ENCODE peak calls at places on chromosomes 13 and 19, in seven cellular contexts. One of them, this sample, is unnamed.

GRCh38 chr19:13098291-13099072 is 4.2 kb downstream of the LYL1 start:
- DNase-seq in breast epithelium: no peak
- DNase-seq in upper lobe of right lung: no peak
- DNase-seq in coronary artery: no peak
- DNase-seq in glutamatergic neuron: no peak
- DNase-seq in nephron progenitor cell: no peak
- DNase-seq in GM23338: peak
- DNase-seq in this sample: no peak

GRCh38 chr19:46821512-46822359 is 28.9 kb downstream of the AP2S1 start:
- DNase-seq in breast epithelium: no peak
- DNase-seq in upper lobe of right lung: peak
- DNase-seq in coronary artery: no peak
- DNase-seq in glutamatergic neuron: no peak
- DNase-seq in nephron progenitor cell: no peak
- DNase-seq in GM23338: no peak
- DNase-seq in this sample: no peak

GRCh38 chr19:38933544-38933943 is 2.8 kb downstream of the MRPS12 start:
- DNase-seq in breast epithelium: no peak
- DNase-seq in upper lobe of right lung: no peak
- DNase-seq in coronary artery: no peak
- DNase-seq in glutamatergic neuron: no peak
- DNase-seq in nephron progenitor cell: no peak
- DNase-seq in GM23338: no peak
- DNase-seq in this sample: no peak

GRCh38 chr19:43595605-43595998 is 332 bp downstream of the IRGQ start:
- DNase-seq in breast epithelium: no peak
- DNase-seq in upper lobe of right lung: no peak
- DNase-seq in coronary artery: no peak
- DNase-seq in glutamatergic neuron: no peak
- DNase-seq in nephron progenitor cell: no peak
- DNase-seq in GM23338: no peak
- DNase-seq in this sample: no peak

GRCh38 chr13:46738055-46738454 is 58.9 kb downstream of the ESD start:
- DNase-seq in breast epithelium: no peak
- DNase-seq in upper lobe of right lung: no peak
- DNase-seq in coronary artery: no peak
- DNase-seq in glutamatergic neuron: no peak
- DNase-seq in nephron progenitor cell: no peak
- DNase-seq in GM23338: no peak
- DNase-seq in this sample: no peak

GRCh38 chr19:1774999-1775772 is 21.9 kb downstream of the ONECUT3 start:
- DNase-seq in breast epithelium: no peak
- DNase-seq in upper lobe of right lung: no peak
- DNase-seq in coronary artery: no peak
- DNase-seq in glutamatergic neuron: peak
- DNase-seq in nephron progenitor cell: no peak
- DNase-seq in GM23338: peak
- DNase-seq in this sample: no peak

GRCh38 chr13:46679369-46680180 is 117.4 kb downstream of the ESD start:
- DNase-seq in breast epithelium: no peak
- DNase-seq in upper lobe of right lung: no peak
- DNase-seq in coronary artery: no peak
- DNase-seq in glutamatergic neuron: no peak
- DNase-seq in nephron progenitor cell: no peak
- DNase-seq in GM23338: no peak
- DNase-seq in this sample: no peak

GRCh38 chr13:85386424-85386823 is 412.8 kb downstream of the SLITRK6 start:
- DNase-seq in breast epithelium: no peak
- DNase-seq in upper lobe of right lung: no peak
- DNase-seq in coronary artery: no peak
- DNase-seq in glutamatergic neuron: no peak
- DNase-seq in nephron progenitor cell: no peak
- DNase-seq in GM23338: no peak
- DNase-seq in this sample: no peak

GRCh38 chr19:48967346-48968178 is 2.5 kb downstream of the FTL start:
- DNase-seq in breast epithelium: no peak
- DNase-seq in upper lobe of right lung: peak
- DNase-seq in coronary artery: no peak
- DNase-seq in glutamatergic neuron: no peak
- DNase-seq in nephron progenitor cell: no peak
- DNase-seq in GM23338: no peak
- DNase-seq in this sample: no peak

GRCh38 chr13:84296386-84296785 is 414.1 kb upstream of the SLITRK1 start:
- DNase-seq in breast epithelium: no peak
- DNase-seq in upper lobe of right lung: no peak
- DNase-seq in coronary artery: no peak
- DNase-seq in glutamatergic neuron: no peak
- DNase-seq in nephron progenitor cell: no peak
- DNase-seq in GM23338: peak
- DNase-seq in this sample: no peak

GRCh38 chr13:71602327-71602726 is 264.7 kb downstream of the DACH1 start:
- DNase-seq in breast epithelium: no peak
- DNase-seq in upper lobe of right lung: no peak
- DNase-seq in coronary artery: no peak
- DNase-seq in glutamatergic neuron: no peak
- DNase-seq in nephron progenitor cell: no peak
- DNase-seq in GM23338: no peak
- DNase-seq in this sample: no peak

GRCh38 chr13:112962396-112962795 is 6.6 kb upstream of the MCF2L start:
- DNase-seq in breast epithelium: peak
- DNase-seq in upper lobe of right lung: no peak
- DNase-seq in coronary artery: no peak
- DNase-seq in glutamatergic neuron: no peak
- DNase-seq in nephron progenitor cell: no peak
- DNase-seq in GM23338: no peak
- DNase-seq in this sample: no peak

GRCh38 chr19:14957464-14957863 is 16.2 kb downstream of the OR7C2 start:
- DNase-seq in breast epithelium: no peak
- DNase-seq in upper lobe of right lung: no peak
- DNase-seq in coronary artery: peak
- DNase-seq in glutamatergic neuron: no peak
- DNase-seq in nephron progenitor cell: no peak
- DNase-seq in GM23338: no peak
- DNase-seq in this sample: no peak

GRCh38 chr13:44974056-44974798 is 15.0 kb downstream of the NUFIP1 start:
- DNase-seq in breast epithelium: no peak
- DNase-seq in upper lobe of right lung: no peak
- DNase-seq in coronary artery: no peak
- DNase-seq in glutamatergic neuron: no peak
- DNase-seq in nephron progenitor cell: no peak
- DNase-seq in GM23338: no peak
- DNase-seq in this sample: no peak

GRCh38 chr13:24224232-24224680 is 63.7 kb downstream of the SPATA13 start:
- DNase-seq in breast epithelium: no peak
- DNase-seq in upper lobe of right lung: no peak
- DNase-seq in coronary artery: no peak
- DNase-seq in glutamatergic neuron: no peak
- DNase-seq in nephron progenitor cell: no peak
- DNase-seq in GM23338: no peak
- DNase-seq in this sample: no peak

GRCh38 chr13:89136678-89137077 is 1465.5 kb downstream of the SLITRK5 start:
- DNase-seq in breast epithelium: no peak
- DNase-seq in upper lobe of right lung: no peak
- DNase-seq in coronary artery: no peak
- DNase-seq in glutamatergic neuron: no peak
- DNase-seq in nephron progenitor cell: no peak
- DNase-seq in GM23338: no peak
- DNase-seq in this sample: no peak

GRCh38 chr13:34867590-34867989 is 74.5 kb upstream of the NBEA start:
- DNase-seq in breast epithelium: no peak
- DNase-seq in upper lobe of right lung: no peak
- DNase-seq in coronary artery: no peak
- DNase-seq in glutamatergic neuron: no peak
- DNase-seq in nephron progenitor cell: no peak
- DNase-seq in GM23338: no peak
- DNase-seq in this sample: no peak

GRCh38 chr13:112150352-112150751 is 83.4 kb downstream of the SOX1 start:
- DNase-seq in breast epithelium: no peak
- DNase-seq in upper lobe of right lung: peak
- DNase-seq in coronary artery: no peak
- DNase-seq in glutamatergic neuron: no peak
- DNase-seq in nephron progenitor cell: no peak
- DNase-seq in GM23338: no peak
- DNase-seq in this sample: no peak

GRCh38 chr13:20528451-20528850 is 2.8 kb upstream of the CRYL1 start:
- DNase-seq in breast epithelium: no peak
- DNase-seq in upper lobe of right lung: no peak
- DNase-seq in coronary artery: no peak
- DNase-seq in glutamatergic neuron: no peak
- DNase-seq in nephron progenitor cell: no peak
- DNase-seq in GM23338: no peak
- DNase-seq in this sample: no peak

GRCh38 chr19:48965806-48966540 is 864 bp downstream of the FTL start:
- DNase-seq in breast epithelium: peak
- DNase-seq in upper lobe of right lung: peak
- DNase-seq in coronary artery: peak
- DNase-seq in glutamatergic neuron: peak
- DNase-seq in nephron progenitor cell: peak
- DNase-seq in GM23338: peak
- DNase-seq in this sample: peak

GRCh38 chr13:102587916-102588315 is 8.9 kb upstream of the TPP2 start:
- DNase-seq in breast epithelium: no peak
- DNase-seq in upper lobe of right lung: no peak
- DNase-seq in coronary artery: no peak
- DNase-seq in glutamatergic neuron: no peak
- DNase-seq in nephron progenitor cell: no peak
- DNase-seq in GM23338: no peak
- DNase-seq in this sample: no peak

GRCh38 chr13:43363156-43363918 is 340.0 kb downstream of the DNAJC15 start:
- DNase-seq in breast epithelium: no peak
- DNase-seq in upper lobe of right lung: no peak
- DNase-seq in coronary artery: no peak
- DNase-seq in glutamatergic neuron: no peak
- DNase-seq in nephron progenitor cell: no peak
- DNase-seq in GM23338: no peak
- DNase-seq in this sample: no peak

GRCh38 chr13:25352230-25352629 is 19.5 kb upstream of the ATP8A2 start:
- DNase-seq in breast epithelium: no peak
- DNase-seq in upper lobe of right lung: no peak
- DNase-seq in coronary artery: no peak
- DNase-seq in glutamatergic neuron: no peak
- DNase-seq in nephron progenitor cell: no peak
- DNase-seq in GM23338: no peak
- DNase-seq in this sample: no peak

GRCh38 chr13:99269627-99270252 is 11.6 kb upstream of the GPR18 start:
- DNase-seq in breast epithelium: no peak
- DNase-seq in upper lobe of right lung: no peak
- DNase-seq in coronary artery: no peak
- DNase-seq in glutamatergic neuron: no peak
- DNase-seq in nephron progenitor cell: no peak
- DNase-seq in GM23338: peak
- DNase-seq in this sample: no peak

GRCh38 chr13:97944396-97945029 is 9.0 kb upstream of the IPO5 start:
- DNase-seq in breast epithelium: no peak
- DNase-seq in upper lobe of right lung: no peak
- DNase-seq in coronary artery: no peak
- DNase-seq in glutamatergic neuron: no peak
- DNase-seq in nephron progenitor cell: no peak
- DNase-seq in GM23338: no peak
- DNase-seq in this sample: no peak

GRCh38 chr13:39353988-39354387 is 249.0 kb downstream of the LHFPL6 start:
- DNase-seq in breast epithelium: no peak
- DNase-seq in upper lobe of right lung: no peak
- DNase-seq in coronary artery: no peak
- DNase-seq in glutamatergic neuron: no peak
- DNase-seq in nephron progenitor cell: no peak
- DNase-seq in GM23338: no peak
- DNase-seq in this sample: no peak

DNA sequence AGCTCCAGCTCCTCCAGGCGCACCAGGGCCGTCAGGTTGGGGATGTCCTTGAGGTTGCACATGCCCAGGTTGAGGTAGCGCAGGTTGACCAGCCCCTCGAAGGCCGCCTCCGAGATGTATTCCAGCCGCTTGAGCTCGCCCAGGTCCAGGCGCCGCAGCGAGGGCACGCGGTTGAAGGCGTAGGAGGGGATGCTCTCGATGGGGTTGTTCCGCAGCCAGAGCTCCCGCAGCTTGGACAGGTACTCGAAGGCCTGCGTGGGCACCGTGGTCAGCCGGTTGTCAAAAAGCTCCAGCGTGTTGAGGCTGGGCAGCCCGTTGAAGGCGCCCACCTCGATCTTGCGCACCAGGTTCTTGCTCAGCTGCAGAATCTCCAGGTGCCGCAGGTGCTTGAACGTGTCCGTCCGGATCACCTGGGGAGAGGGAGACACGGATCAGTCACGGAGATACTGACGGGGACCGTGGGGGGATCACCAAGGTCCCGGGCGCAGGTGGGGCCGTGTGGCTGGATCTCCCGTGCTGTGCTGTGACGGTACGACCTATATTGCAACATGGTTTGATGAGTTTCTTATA is 5.4 kb upstream of the ASPDH start:
- DNase-seq in breast epithelium: no peak
- DNase-seq in upper lobe of right lung: no peak
- DNase-seq in coronary artery: no peak
- DNase-seq in glutamatergic neuron: no peak
- DNase-seq in nephron progenitor cell: no peak
- DNase-seq in GM23338: no peak
- DNase-seq in this sample: no peak
- TF ChIP-seq CTCF in breast epithelium: no peak
- TF ChIP-seq CTCF in upper lobe of right lung: no peak
- TF ChIP-seq CTCF in coronary artery: no peak
- TF ChIP-seq CTCF in glutamatergic neuron: no peak
- TF ChIP-seq CTCF in nephron progenitor cell: no peak
- TF ChIP-seq CTCF in GM23338: no peak
- TF ChIP-seq CTCF in this sample: no peak

GRCh38 chr19:588093-588742 is 1.5 kb upstream of the HCN2 start:
- DNase-seq in breast epithelium: peak
- DNase-seq in upper lobe of right lung: peak
- DNase-seq in coronary artery: no peak
- DNase-seq in glutamatergic neuron: peak
- DNase-seq in nephron progenitor cell: peak
- DNase-seq in GM23338: peak
- DNase-seq in this sample: peak
- TF ChIP-seq CTCF in breast epithelium: no peak
- TF ChIP-seq CTCF in upper lobe of right lung: peak
- TF ChIP-seq CTCF in coronary artery: no peak
- TF ChIP-seq CTCF in glutamatergic neuron: peak
- TF ChIP-seq CTCF in nephron progenitor cell: peak
- TF ChIP-seq CTCF in GM23338: peak
- TF ChIP-seq CTCF in this sample: no peak

DNA sequence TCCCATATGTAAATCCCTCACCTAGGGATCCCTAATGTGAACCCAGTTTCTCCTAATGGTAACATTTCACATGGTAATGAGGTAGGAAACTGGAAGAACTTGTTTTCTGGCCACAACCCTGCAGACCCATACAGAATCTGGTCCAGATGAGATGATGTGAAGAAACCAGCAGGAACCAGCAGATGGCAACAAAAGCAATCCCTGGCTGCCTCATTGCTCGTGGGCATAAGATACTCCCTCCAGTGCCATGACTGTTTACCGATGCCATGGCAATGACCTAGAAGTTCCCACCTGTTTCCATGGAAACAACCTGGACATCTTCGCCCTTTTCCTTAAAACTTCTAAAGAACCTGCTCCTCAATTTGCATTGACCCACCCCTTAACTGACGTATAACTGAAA is 1.4 kb upstream of the CD209 start:
- DNase-seq in breast epithelium: peak
- DNase-seq in upper lobe of right lung: no peak
- DNase-seq in coronary artery: no peak
- DNase-seq in glutamatergic neuron: no peak
- DNase-seq in nephron progenitor cell: no peak
- DNase-seq in GM23338: peak
- DNase-seq in this sample: no peak
- TF ChIP-seq CTCF in breast epithelium: no peak
- TF ChIP-seq CTCF in upper lobe of right lung: peak
- TF ChIP-seq CTCF in coronary artery: no peak
- TF ChIP-seq CTCF in glutamatergic neuron: no peak
- TF ChIP-seq CTCF in nephron progenitor cell: no peak
- TF ChIP-seq CTCF in GM23338: peak
- TF ChIP-seq CTCF in this sample: no peak

GRCh38 chr13:81639984-81640582 is 1299.2 kb upstream of the SPRY2 start:
- DNase-seq in breast epithelium: no peak
- DNase-seq in upper lobe of right lung: no peak
- DNase-seq in coronary artery: no peak
- DNase-seq in glutamatergic neuron: peak
- DNase-seq in nephron progenitor cell: peak
- DNase-seq in GM23338: peak
- DNase-seq in this sample: no peak
- TF ChIP-seq CTCF in breast epithelium: no peak
- TF ChIP-seq CTCF in upper lobe of right lung: peak
- TF ChIP-seq CTCF in coronary artery: no peak
- TF ChIP-seq CTCF in glutamatergic neuron: peak
- TF ChIP-seq CTCF in nephron progenitor cell: peak
- TF ChIP-seq CTCF in GM23338: peak
- TF ChIP-seq CTCF in this sample: peak

This sample was measured in mesothelial cell of epicardium.